ENCODE peak calls at places on chromosomes 12 and 14, in five cellular contexts. One of them, this sample, is unnamed. For H3K36me3, the result is how much of the 10 kb centered on the place peaks cover.

GRCh38 chr12:9342614-9343353 is 134.6 kb upstream of the PZP start:
- DNase-seq in CD8-positive, alpha-beta T cell: no peak
- DNase-seq in Peyer's patch: no peak
- DNase-seq in fibroblast of lung: no peak
- DNase-seq in mammary epithelial cell: no peak
- DNase-seq in this sample: no peak

GRCh38 chr12:24742378-24742777 is 206.5 kb downstream of the BCAT1 start:
- DNase-seq in fibroblast of lung: no peak
- DNase-seq in Peyer's patch: peak
- DNase-seq in mammary epithelial cell: no peak
- DNase-seq in CD8-positive, alpha-beta T cell: no peak
- DNase-seq in this sample: peak

GRCh38 chr14:104250175-104250574 is 111.8 kb downstream of the KIF26A start:
- DNase-seq in CD8-positive, alpha-beta T cell: no peak
- DNase-seq in Peyer's patch: no peak
- DNase-seq in mammary epithelial cell: no peak
- DNase-seq in fibroblast of lung: no peak
- DNase-seq in this sample: no peak

GRCh38 chr14:88424573-88424972 is 39.1 kb downstream of the SPATA7 start:
- DNase-seq in CD8-positive, alpha-beta T cell: no peak
- DNase-seq in mammary epithelial cell: no peak
- DNase-seq in Peyer's patch: no peak
- DNase-seq in fibroblast of lung: peak
- DNase-seq in this sample: no peak

GRCh38 chr12:75759842-75760260 is 248.4 kb upstream of the KRR1 start:
- DNase-seq in CD8-positive, alpha-beta T cell: no peak
- DNase-seq in Peyer's patch: no peak
- DNase-seq in mammary epithelial cell: peak
- DNase-seq in fibroblast of lung: peak
- DNase-seq in this sample: peak

GRCh38 chr12:110266980-110267620 is 13.9 kb upstream of the ATP2A2 start:
- DNase-seq in Peyer's patch: no peak
- DNase-seq in CD8-positive, alpha-beta T cell: no peak
- DNase-seq in mammary epithelial cell: no peak
- DNase-seq in fibroblast of lung: peak
- DNase-seq in this sample: no peak

GRCh38 chr12:31117203-31118011 is 43.7 kb downstream of the DDX11 start:
- DNase-seq in Peyer's patch: peak
- DNase-seq in CD8-positive, alpha-beta T cell: peak
- DNase-seq in mammary epithelial cell: peak
- DNase-seq in fibroblast of lung: peak
- DNase-seq in this sample: peak

GRCh38 chr14:61860294-61860918 is 98.2 kb downstream of the SNAPC1 start:
- DNase-seq in fibroblast of lung: peak
- DNase-seq in Peyer's patch: peak
- DNase-seq in mammary epithelial cell: peak
- DNase-seq in CD8-positive, alpha-beta T cell: peak
- DNase-seq in this sample: peak

GRCh38 chr12:57929092-57929830 is 12.1 kb upstream of the ATP23 start:
- DNase-seq in mammary epithelial cell: no peak
- DNase-seq in fibroblast of lung: no peak
- DNase-seq in CD8-positive, alpha-beta T cell: no peak
- DNase-seq in Peyer's patch: no peak
- DNase-seq in this sample: no peak

DNA sequence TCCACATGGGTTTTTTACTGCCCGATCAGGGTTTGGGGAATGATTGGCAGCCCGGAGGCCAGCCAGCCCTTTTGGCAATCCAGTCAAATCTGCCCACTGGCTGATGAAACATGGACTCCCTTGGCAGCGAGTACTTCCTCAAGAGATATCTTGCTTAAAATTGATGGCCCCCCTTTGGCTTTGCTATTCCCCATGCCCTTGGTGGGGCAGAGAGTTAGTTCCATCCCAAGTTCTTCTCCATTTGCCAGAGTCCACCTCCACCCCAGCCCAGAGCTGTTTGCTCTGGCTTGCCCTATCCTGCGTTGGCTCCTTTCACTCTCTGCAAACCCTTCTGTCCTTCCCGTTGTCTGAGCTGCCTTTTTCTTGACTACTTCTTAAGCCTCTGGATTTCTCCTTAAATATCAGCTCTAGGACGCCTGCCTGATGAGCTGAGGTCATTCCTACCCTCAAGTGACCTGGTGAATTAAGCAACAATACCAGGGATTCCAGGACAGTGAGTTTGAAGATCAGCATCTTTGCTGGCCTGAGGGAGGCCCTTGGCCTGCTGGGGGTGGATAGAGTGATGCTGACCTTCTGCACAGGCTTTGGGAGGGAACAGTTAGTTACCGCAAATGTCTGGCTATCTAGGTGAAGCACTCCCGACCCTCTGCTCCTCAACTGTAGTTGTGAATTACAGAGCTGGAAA is 212.0 kb downstream of the CACNA1C start:
- DNase-seq in fibroblast of lung: peak
- DNase-seq in Peyer's patch: no peak
- DNase-seq in CD8-positive, alpha-beta T cell: no peak
- DNase-seq in mammary epithelial cell: peak
- DNase-seq in this sample: no peak
- H3K4me3 ChIP-seq in fibroblast of lung: no peak
- H3K4me3 ChIP-seq in Peyer's patch: no peak
- H3K4me3 ChIP-seq in CD8-positive, alpha-beta T cell: no peak
- H3K4me3 ChIP-seq in mammary epithelial cell: no peak
- H3K4me3 ChIP-seq in this sample: no peak

DNA sequence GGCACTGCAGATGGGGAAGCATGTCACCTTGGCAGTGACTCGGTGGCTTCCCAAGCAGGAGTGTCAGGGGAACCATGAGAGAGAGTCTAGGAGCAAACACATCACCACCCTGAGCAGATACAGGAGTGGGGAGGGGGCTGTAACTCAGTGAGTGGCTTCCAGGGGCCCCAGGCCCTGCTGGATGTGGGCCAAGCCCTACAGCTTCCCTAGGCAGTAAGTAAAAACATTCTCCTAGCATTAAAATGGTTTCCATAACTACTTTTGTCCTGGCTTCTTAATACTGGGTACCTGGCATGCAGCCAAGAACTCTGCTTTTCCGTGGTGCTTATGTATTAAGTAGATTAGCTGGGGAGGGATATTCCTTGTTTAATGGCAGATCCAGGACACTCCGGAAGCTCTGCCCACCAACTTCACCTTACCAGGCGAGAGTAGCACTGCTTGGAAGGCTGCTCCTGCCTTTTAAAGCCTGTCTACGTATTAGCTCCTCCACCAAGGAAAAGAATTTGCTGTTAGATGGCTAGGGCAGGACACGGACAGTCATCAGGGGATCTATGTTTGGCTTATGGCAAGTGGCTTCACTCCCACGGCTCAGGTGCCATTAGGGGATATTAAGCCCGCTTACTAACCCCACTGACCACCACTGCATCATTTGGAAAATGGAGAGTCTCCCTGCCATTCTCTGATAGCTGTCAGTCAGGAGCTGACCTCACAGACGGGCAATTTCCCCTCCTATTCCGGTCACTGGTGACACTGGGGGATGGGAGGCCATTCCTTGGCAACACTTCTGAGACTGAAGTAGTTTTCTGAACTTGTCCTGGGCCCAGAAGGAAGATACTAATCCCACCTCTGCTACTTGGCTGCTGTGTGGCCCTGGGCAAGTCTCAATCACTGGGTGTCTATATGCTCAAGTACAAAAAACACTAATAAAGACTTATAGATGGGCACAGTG is 22.8 kb downstream of the OTUB2 start:
- DNase-seq in CD8-positive, alpha-beta T cell: no peak
- DNase-seq in mammary epithelial cell: no peak
- DNase-seq in Peyer's patch: no peak
- DNase-seq in fibroblast of lung: no peak
- DNase-seq in this sample: no peak
- H3K36me3 ChIP-seq in CD8-positive, alpha-beta T cell: half or more
- H3K36me3 ChIP-seq in mammary epithelial cell: half or more
- H3K36me3 ChIP-seq in Peyer's patch: under half
- H3K36me3 ChIP-seq in fibroblast of lung: under half
- H3K36me3 ChIP-seq in this sample: under half

GRCh38 chr14:23066368-23066767 is 9.0 kb upstream of the CDH24 start:
- DNase-seq in mammary epithelial cell: no peak
- DNase-seq in Peyer's patch: no peak
- DNase-seq in fibroblast of lung: no peak
- DNase-seq in CD8-positive, alpha-beta T cell: no peak
- DNase-seq in this sample: no peak
- H3K4me3 ChIP-seq in mammary epithelial cell: no peak
- H3K4me3 ChIP-seq in Peyer's patch: no peak
- H3K4me3 ChIP-seq in fibroblast of lung: no peak
- H3K4me3 ChIP-seq in CD8-positive, alpha-beta T cell: no peak
- H3K4me3 ChIP-seq in this sample: no peak

GRCh38 chr14:35712466-35712865 is 96.6 kb downstream of the RALGAPA1 start:
- DNase-seq in CD8-positive, alpha-beta T cell: no peak
- DNase-seq in Peyer's patch: no peak
- DNase-seq in fibroblast of lung: no peak
- DNase-seq in mammary epithelial cell: no peak
- DNase-seq in this sample: no peak

GRCh38 chr14:35715079-35715478 is 94.0 kb downstream of the RALGAPA1 start:
- DNase-seq in mammary epithelial cell: no peak
- DNase-seq in CD8-positive, alpha-beta T cell: no peak
- DNase-seq in fibroblast of lung: no peak
- DNase-seq in Peyer's patch: no peak
- DNase-seq in this sample: no peak
- H3K36me3 ChIP-seq in mammary epithelial cell: under half
- H3K36me3 ChIP-seq in CD8-positive, alpha-beta T cell: under half
- H3K36me3 ChIP-seq in fibroblast of lung: under half
- H3K36me3 ChIP-seq in Peyer's patch: under half
- H3K36me3 ChIP-seq in this sample: under half

GRCh38 chr14:52325632-52326031 is 11.5 kb downstream of the PTGER2 start:
- DNase-seq in Peyer's patch: no peak
- DNase-seq in fibroblast of lung: peak
- DNase-seq in CD8-positive, alpha-beta T cell: no peak
- DNase-seq in mammary epithelial cell: no peak
- DNase-seq in this sample: no peak

GRCh38 chr14:52327374-52328226 is 13.5 kb downstream of the PTGER2 start:
- DNase-seq in mammary epithelial cell: no peak
- DNase-seq in CD8-positive, alpha-beta T cell: no peak
- DNase-seq in fibroblast of lung: no peak
- DNase-seq in Peyer's patch: no peak
- DNase-seq in this sample: no peak

GRCh38 chr14:52329678-52330376 is 15.7 kb downstream of the PTGER2 start:
- DNase-seq in Peyer's patch: no peak
- DNase-seq in mammary epithelial cell: no peak
- DNase-seq in fibroblast of lung: no peak
- DNase-seq in CD8-positive, alpha-beta T cell: no peak
- DNase-seq in this sample: no peak

GRCh38 chr14:52328286-52328685 is 14.2 kb downstream of the PTGER2 start:
- DNase-seq in Peyer's patch: no peak
- DNase-seq in CD8-positive, alpha-beta T cell: no peak
- DNase-seq in mammary epithelial cell: peak
- DNase-seq in fibroblast of lung: peak
- DNase-seq in this sample: no peak

GRCh38 chr14:52325126-52325525 is 11.0 kb downstream of the PTGER2 start:
- DNase-seq in CD8-positive, alpha-beta T cell: no peak
- DNase-seq in mammary epithelial cell: peak
- DNase-seq in fibroblast of lung: peak
- DNase-seq in Peyer's patch: no peak
- DNase-seq in this sample: peak
- H3K4me3 ChIP-seq in CD8-positive, alpha-beta T cell: no peak
- H3K4me3 ChIP-seq in mammary epithelial cell: no peak
- H3K4me3 ChIP-seq in fibroblast of lung: no peak
- H3K4me3 ChIP-seq in Peyer's patch: no peak
- H3K4me3 ChIP-seq in this sample: no peak

GRCh38 chr14:33999771-34000291 is 49.0 kb upstream of the EGLN3 start:
- DNase-seq in Peyer's patch: no peak
- DNase-seq in fibroblast of lung: peak
- DNase-seq in CD8-positive, alpha-beta T cell: no peak
- DNase-seq in mammary epithelial cell: no peak
- DNase-seq in this sample: no peak

GRCh38 chr14:34000396-34000795 is 49.5 kb upstream of the EGLN3 start:
- DNase-seq in CD8-positive, alpha-beta T cell: no peak
- DNase-seq in fibroblast of lung: no peak
- DNase-seq in Peyer's patch: no peak
- DNase-seq in mammary epithelial cell: no peak
- DNase-seq in this sample: no peak

GRCh38 chr14:33997611-33998010 is 46.7 kb upstream of the EGLN3 start:
- DNase-seq in mammary epithelial cell: no peak
- DNase-seq in CD8-positive, alpha-beta T cell: no peak
- DNase-seq in Peyer's patch: no peak
- DNase-seq in fibroblast of lung: no peak
- DNase-seq in this sample: no peak

GRCh38 chr14:33996450-33996849 is 45.6 kb upstream of the EGLN3 start:
- DNase-seq in Peyer's patch: no peak
- DNase-seq in CD8-positive, alpha-beta T cell: no peak
- DNase-seq in fibroblast of lung: no peak
- DNase-seq in mammary epithelial cell: no peak
- DNase-seq in this sample: no peak

DNA sequence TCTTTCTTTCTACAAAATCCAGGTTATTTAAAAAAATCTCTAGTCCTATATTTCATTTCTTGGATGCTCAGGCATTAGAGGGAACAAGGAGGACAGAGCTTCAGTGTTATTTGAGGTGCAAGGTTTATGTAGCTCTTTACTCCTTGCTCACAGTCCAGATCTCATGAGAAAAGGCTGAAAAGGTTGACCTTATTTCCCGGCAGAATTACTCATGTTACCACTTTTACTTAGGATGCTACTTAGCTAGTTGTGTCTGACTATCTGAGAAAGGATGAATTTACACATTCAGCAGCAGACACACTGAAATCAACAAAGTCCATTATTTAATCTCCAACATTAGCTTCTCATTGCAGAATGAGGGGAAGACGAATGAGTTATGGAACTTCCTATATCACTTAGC is 47.4 kb upstream of the EGLN3 start:
- DNase-seq in CD8-positive, alpha-beta T cell: no peak
- DNase-seq in Peyer's patch: no peak
- DNase-seq in fibroblast of lung: no peak
- DNase-seq in mammary epithelial cell: no peak
- DNase-seq in this sample: no peak
- H3K36me3 ChIP-seq in CD8-positive, alpha-beta T cell: under half
- H3K36me3 ChIP-seq in Peyer's patch: under half
- H3K36me3 ChIP-seq in fibroblast of lung: under half
- H3K36me3 ChIP-seq in mammary epithelial cell: under half
- H3K36me3 ChIP-seq in this sample: under half

GRCh38 chr12:33439587-33440011 is at the start of gene SYT10:
- DNase-seq in CD8-positive, alpha-beta T cell: no peak
- DNase-seq in Peyer's patch: no peak
- DNase-seq in mammary epithelial cell: peak
- DNase-seq in fibroblast of lung: peak
- DNase-seq in this sample: peak
- H3K4me3 ChIP-seq in CD8-positive, alpha-beta T cell: no peak
- H3K4me3 ChIP-seq in Peyer's patch: peak
- H3K4me3 ChIP-seq in mammary epithelial cell: peak
- H3K4me3 ChIP-seq in fibroblast of lung: peak
- H3K4me3 ChIP-seq in this sample: no peak

GRCh38 chr14:91454155-91454554 is 36.5 kb upstream of the CCDC88C start:
- DNase-seq in CD8-positive, alpha-beta T cell: no peak
- DNase-seq in fibroblast of lung: no peak
- DNase-seq in Peyer's patch: no peak
- DNase-seq in mammary epithelial cell: no peak
- DNase-seq in this sample: no peak

GRCh38 chr14:91454580-91454979 is 37.0 kb upstream of the CCDC88C start:
- DNase-seq in mammary epithelial cell: no peak
- DNase-seq in fibroblast of lung: no peak
- DNase-seq in CD8-positive, alpha-beta T cell: no peak
- DNase-seq in Peyer's patch: no peak
- DNase-seq in this sample: no peak

GRCh38 chr14:91456283-91456682 is 38.7 kb upstream of the CCDC88C start:
- DNase-seq in fibroblast of lung: no peak
- DNase-seq in mammary epithelial cell: no peak
- DNase-seq in CD8-positive, alpha-beta T cell: no peak
- DNase-seq in Peyer's patch: no peak
- DNase-seq in this sample: no peak

GRCh38 chr14:91453744-91454143 is 36.1 kb upstream of the CCDC88C start:
- DNase-seq in CD8-positive, alpha-beta T cell: no peak
- DNase-seq in mammary epithelial cell: no peak
- DNase-seq in fibroblast of lung: no peak
- DNase-seq in Peyer's patch: no peak
- DNase-seq in this sample: no peak

GRCh38 chr14:91458612-91459011 is 41.0 kb upstream of the CCDC88C start:
- DNase-seq in mammary epithelial cell: no peak
- DNase-seq in CD8-positive, alpha-beta T cell: no peak
- DNase-seq in fibroblast of lung: no peak
- DNase-seq in Peyer's patch: no peak
- DNase-seq in this sample: no peak
- H3K36me3 ChIP-seq in mammary epithelial cell: under half
- H3K36me3 ChIP-seq in CD8-positive, alpha-beta T cell: under half
- H3K36me3 ChIP-seq in fibroblast of lung: under half
- H3K36me3 ChIP-seq in Peyer's patch: under half
- H3K36me3 ChIP-seq in this sample: under half